ENCODE peak calls at places on chromosomes 16 and 17, in eight cellular contexts. H is tibial nerve; Q is lower lobe of right lung; N is H7; A is adrenal gland; M is OCI-LY7; E is hepatocyte; C is CD8-positive, alpha-beta memory T cell. K is an unnamed sample.

GRCh38 chr17:13513039-13513405 is 88.7 kb downstream of the HS3ST3A1 start:
- DNase-seq in E (no peak), Q (no peak), A (no peak), N (peak), M (no peak), C (no peak), H (no peak), K (no peak)

GRCh38 chr17:8746501-8747236 is 2.0 kb upstream of the CCDC42 start:
- DNase-seq in M (no peak), Q (no peak), H (no peak), N (peak), A (no peak), E (no peak), C (no peak), K (no peak)

GRCh38 chr16:11234884-11235702 is 20.9 kb downstream of the SOCS1 start:
- DNase-seq in N (no peak), H (no peak), Q (peak), M (no peak), C (no peak), A (no peak), E (no peak), K (no peak)

GRCh38 chr16:78659668-78660217 is 560.3 kb downstream of the WWOX start:
- DNase-seq in A (no peak), M (no peak), H (no peak), E (no peak), N (no peak), C (no peak), Q (no peak), K (no peak)

GRCh38 chr17:60425626-60426025 is 3.3 kb downstream of the CHCT1 start:
- DNase-seq in Q (no peak), M (no peak), H (no peak), C (no peak), N (no peak), E (no peak), A (no peak), K (no peak)

GRCh38 chr16:49587051-49587450 is 213.4 kb downstream of the C16orf78 start:
- DNase-seq in A (no peak), H (no peak), N (no peak), Q (no peak), E (no peak), M (no peak), C (no peak), K (no peak)

GRCh38 chr16:84548971-84549844 is 44.7 kb upstream of the MEAK7 start:
- DNase-seq in N (no peak), C (peak), H (no peak), A (peak), Q (peak), M (no peak), E (no peak), K (no peak)

GRCh38 chr17:61908292-61909037 is 19.3 kb downstream of the INTS2 start:
- DNase-seq in A (no peak), C (no peak), Q (no peak), E (no peak), M (no peak), H (no peak), N (no peak), K (no peak)

GRCh38 chr16:57725077-57725953 is 10.3 kb upstream of the KATNB1 start:
- DNase-seq in M (no peak), E (no peak), C (no peak), A (no peak), Q (no peak), N (no peak), H (no peak), K (no peak)

GRCh38 chr16:3067929-3068288 is 2.5 kb downstream of the IL32 start:
- DNase-seq in C (no peak), M (no peak), E (no peak), N (no peak), Q (no peak), H (no peak), A (no peak), K (no peak)

GRCh38 chr17:12388206-12388605 is 277.5 kb upstream of the MYOCD start:
- DNase-seq in A (no peak), M (no peak), E (peak), C (no peak), H (no peak), N (no peak), Q (no peak), K (no peak)

GRCh38 chr17:335691-336090 is 16.9 kb downstream of the RPH3AL start:
- DNase-seq in A (peak), N (peak), C (no peak), Q (no peak), M (no peak), H (no peak), E (no peak), K (no peak)

GRCh38 chr17:59699786-59700185 is 7.4 kb downstream of the PTRH2 start:
- DNase-seq in H (no peak), N (no peak), C (no peak), M (no peak), Q (no peak), E (no peak), A (no peak), K (no peak)

GRCh38 chr17:1577186-1577585 is 14.6 kb upstream of the PITPNA start:
- DNase-seq in A (peak), N (peak), E (peak), C (no peak), Q (peak), H (peak), M (no peak), K (no peak)

GRCh38 chr16:50884066-50884860 is 142.4 kb downstream of the CYLD start:
- DNase-seq in Q (no peak), M (peak), E (no peak), N (peak), C (no peak), A (no peak), H (no peak), K (no peak)

GRCh38 chr16:21145738-21146137 is 4.9 kb downstream of the DNAH3 start:
- DNase-seq in N (no peak), M (no peak), Q (no peak), A (no peak), H (no peak), C (no peak), E (no peak), K (no peak)

GRCh38 chr17:57110152-57110542 is 25.1 kb downstream of the AKAP1 start:
- DNase-seq in H (peak), M (no peak), E (no peak), N (no peak), A (no peak), C (no peak), Q (no peak), K (peak)

GRCh38 chr16:75820672-75821071 is 94.4 kb upstream of the CPHXL start:
- DNase-seq in N (no peak), M (no peak), C (no peak), Q (no peak), E (peak), H (no peak), A (no peak), K (no peak)

GRCh38 chr17:61574542-61575351 is 16.3 kb downstream of the NACA2 start:
- DNase-seq in E (peak), M (peak), C (no peak), A (no peak), H (no peak), N (peak), Q (no peak), K (peak)

GRCh38 chr17:38403491-38403890 is 24.8 kb upstream of the ARHGAP23 start:
- DNase-seq in Q (no peak), M (no peak), C (no peak), N (peak), E (no peak), H (no peak), A (no peak), K (peak)

GRCh38 chr16:87434146-87434667 is 42.1 kb downstream of the MAP1LC3B start:
- DNase-seq in H (no peak), C (no peak), A (no peak), M (no peak), Q (no peak), E (no peak), N (no peak), K (no peak)

GRCh38 chr16:85317704-85318103 is 205.4 kb upstream of the CIBAR2 start:
- DNase-seq in H (no peak), N (no peak), Q (no peak), M (no peak), A (no peak), E (no peak), C (no peak), K (no peak)

GRCh38 chr17:6523809-6524355 is 32.5 kb downstream of the PITPNM3 start:
- DNase-seq in A (no peak), M (no peak), Q (no peak), C (no peak), N (no peak), H (no peak), E (no peak), K (no peak)

GRCh38 chr17:70144260-70144846 is 25.0 kb upstream of the KCNJ2 start:
- DNase-seq in C (no peak), E (peak), A (no peak), M (peak), Q (no peak), N (peak), H (no peak), K (no peak)

GRCh38 chr16:85616608-85617311 is 3.6 kb downstream of the GSE1 start:
- DNase-seq in N (no peak), A (peak), H (no peak), M (peak), E (no peak), Q (peak), C (no peak), K (no peak)

GRCh38 chr16:53041196-53041977 is 11.3 kb downstream of the CHD9NB start:
- DNase-seq in C (no peak), A (no peak), Q (no peak), E (peak), M (no peak), H (peak), N (no peak), K (no peak)

GRCh38 chr16:89404561-89404960 is 85.8 kb downstream of the ANKRD11 start:
- DNase-seq in A (no peak), H (no peak), C (no peak), M (no peak), E (no peak), N (no peak), Q (no peak), K (no peak)

GRCh38 chr16:87845213-87845612 is 24.1 kb downstream of the SLC7A5 start:
- DNase-seq in E (no peak), H (no peak), C (no peak), N (no peak), A (no peak), Q (no peak), M (no peak), K (no peak)

GRCh38 chr17:56658648-56659047 is 65.1 kb downstream of the NOG start:
- DNase-seq in N (no peak), Q (no peak), C (no peak), M (no peak), H (no peak), A (no peak), E (no peak), K (no peak)

GRCh38 chr17:8740486-8740885 is 4.2 kb downstream of the CCDC42 start:
- DNase-seq in C (peak), E (no peak), H (no peak), A (no peak), M (peak), Q (no peak), N (peak), K (no peak)

GRCh38 chr16:55250641-55251550 is 73.1 kb upstream of the IRX6 start:
- DNase-seq in N (no peak), Q (no peak), M (no peak), H (no peak), E (peak), A (no peak), C (no peak), K (no peak)

GRCh38 chr17:67994827-67995567 is 1.3 kb downstream of the C17orf58 start:
- DNase-seq in N (peak), H (no peak), Q (no peak), E (peak), M (peak), A (peak), C (no peak), K (no peak)

GRCh38 chr17:44066204-44066930 is at the start of gene LSM12:
- DNase-seq in E (peak), H (peak), A (peak), M (peak), C (peak), N (peak), Q (peak), K (no peak)

GRCh38 chr17:44062871-44063270 is 3.6 kb downstream of the LSM12 start:
- DNase-seq in N (no peak), A (no peak), H (no peak), C (no peak), M (no peak), Q (no peak), E (no peak), K (no peak)

GRCh38 chr17:44061446-44061845 is 5.0 kb downstream of the LSM12 start:
- DNase-seq in C (no peak), H (no peak), E (no peak), Q (no peak), A (no peak), N (no peak), M (no peak), K (no peak)

GRCh38 chr17:44065668-44066203 is 735 bp downstream of the LSM12 start:
- DNase-seq in A (no peak), Q (peak), N (no peak), H (no peak), E (no peak), M (peak), C (no peak), K (no peak)

DNA sequence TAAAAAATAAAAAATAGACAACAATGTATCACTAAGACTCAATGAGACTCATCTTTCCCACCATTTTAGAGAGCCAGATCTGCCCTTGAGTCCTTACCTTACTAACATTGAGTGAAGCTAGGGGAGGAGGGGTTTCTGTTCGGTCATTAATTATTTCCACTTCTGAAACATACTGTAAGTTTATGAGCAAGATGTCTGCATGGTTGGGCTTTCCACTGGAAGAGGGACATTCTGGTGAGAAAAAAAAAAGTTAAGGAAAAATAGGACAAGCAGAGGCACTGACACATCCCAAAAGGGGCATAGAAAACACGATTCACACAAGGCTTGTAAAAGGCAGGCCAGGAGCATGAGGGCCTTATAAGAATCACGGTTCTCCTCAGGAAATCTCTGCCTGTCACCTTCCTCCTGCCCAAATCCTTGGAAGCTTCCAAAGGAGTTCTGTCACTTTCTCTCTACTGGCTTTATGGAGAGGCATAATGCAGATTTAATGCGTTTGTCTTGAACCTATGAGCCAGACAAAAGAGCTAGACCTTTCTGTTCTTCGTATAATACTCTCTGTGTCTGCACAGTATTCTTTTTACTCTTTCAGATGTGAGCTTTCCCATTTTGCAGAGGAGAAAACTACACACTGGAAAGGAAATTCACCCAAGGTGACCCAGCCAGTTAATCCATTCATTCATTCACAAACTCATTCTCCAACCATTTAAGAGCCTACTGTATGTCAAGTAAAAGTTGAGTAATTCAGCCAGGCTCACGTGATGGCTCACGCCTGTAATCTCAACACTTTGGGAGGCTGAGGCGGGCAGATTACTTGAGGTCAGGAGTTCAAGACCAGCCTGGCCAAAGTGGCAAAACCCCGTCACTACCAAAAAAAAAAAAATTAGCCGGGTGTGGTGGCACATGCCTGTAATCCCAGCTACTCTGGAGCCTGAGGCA is 2.5 kb downstream of the LSM12 start:
- DNase-seq in Q (no peak), H (no peak), E (no peak), N (no peak), M (no peak), C (no peak), A (no peak), K (no peak)
- H3K4me3 ChIP-seq in Q (no peak), H (no peak), E (no peak), N (no peak), M (peak), C (no peak), A (no peak), K (no peak)

DNA sequence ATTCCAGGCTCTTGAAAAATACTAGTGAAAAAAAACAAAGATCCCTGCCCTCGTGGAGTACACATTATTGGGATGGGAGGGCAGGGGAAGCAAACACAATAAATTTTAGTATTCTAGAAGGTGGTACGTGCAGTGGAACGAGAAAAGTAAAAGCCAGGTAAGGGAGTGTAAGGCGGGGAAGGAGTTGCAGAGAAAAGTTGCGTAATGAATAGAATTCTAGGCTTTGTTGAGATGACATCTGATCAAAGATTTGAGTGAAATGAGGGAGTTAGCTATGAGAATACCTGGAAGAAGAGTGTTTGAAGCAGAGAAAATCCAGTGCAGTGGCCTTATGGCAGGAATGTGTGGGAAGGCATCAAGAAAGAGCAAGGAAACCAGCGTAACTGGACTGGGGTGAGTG is 2.1 kb downstream of the CKLF start:
- DNase-seq in M (no peak), Q (no peak), H (no peak), E (no peak), N (no peak), C (no peak), A (no peak), K (no peak)
- H3K4me3 ChIP-seq in M (peak), Q (peak), H (no peak), E (no peak), N (no peak), C (no peak), A (no peak), K (no peak)

DNA sequence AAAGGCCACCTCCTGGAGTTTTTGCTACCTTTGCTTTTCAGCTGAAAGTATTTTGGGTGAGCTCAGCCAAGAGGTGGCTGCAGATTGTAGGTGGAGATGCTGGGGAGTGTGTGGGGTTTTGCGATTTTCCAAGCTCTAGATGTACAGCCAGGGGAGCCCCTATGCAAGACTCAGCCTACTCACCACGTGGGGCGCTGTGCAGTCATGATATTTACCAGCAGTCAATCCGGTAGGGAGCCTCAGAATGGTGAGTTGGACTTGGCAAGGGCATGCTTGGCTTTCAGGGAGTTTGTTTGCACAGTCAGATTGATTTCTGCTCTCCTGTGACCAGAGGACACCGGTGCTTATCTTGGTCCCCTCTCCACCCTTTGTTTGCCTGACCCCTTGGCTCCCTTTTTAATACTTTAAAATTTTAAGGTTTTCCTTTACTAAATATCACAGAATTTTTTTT is 175.3 kb downstream of the UTP18 start:
- DNase-seq in E (peak), Q (peak), H (peak), M (peak), C (peak), A (peak), N (peak), K (peak)
- H3K4me3 ChIP-seq in E (no peak), Q (no peak), H (no peak), M (no peak), C (no peak), A (no peak), N (no peak), K (no peak)

GRCh38 chr16:14635394-14636145 is 2.8 kb downstream of the BFAR start:
- DNase-seq in M (no peak), H (no peak), Q (no peak), E (peak), N (no peak), A (no peak), C (no peak), K (no peak)
- H3K4me3 ChIP-seq in M (no peak), H (no peak), Q (no peak), E (no peak), N (no peak), A (no peak), C (no peak), K (no peak)

DNA sequence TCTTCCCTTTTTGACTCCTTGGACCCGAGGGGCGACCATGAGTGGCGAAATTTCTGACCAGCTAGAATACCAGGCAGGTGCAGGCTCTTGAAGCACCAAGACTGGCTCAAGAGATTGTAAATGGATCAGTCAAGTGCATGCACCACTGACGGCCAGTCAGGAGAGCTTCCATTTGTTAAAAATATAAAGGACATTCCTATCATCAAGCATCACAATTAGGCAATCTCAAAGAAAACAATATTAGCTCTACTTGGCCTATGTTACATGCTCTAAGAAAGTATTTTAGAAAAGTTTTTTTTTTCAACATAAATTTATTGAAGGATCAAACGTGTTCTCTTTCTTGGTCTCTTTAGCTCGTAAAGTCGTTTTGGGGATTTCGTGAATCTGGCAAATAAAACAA is 1.5 kb upstream of the PRKCA start:
- DNase-seq in A (no peak), E (no peak), C (no peak), H (no peak), M (no peak), Q (no peak), N (no peak), K (no peak)
- H3K4me3 ChIP-seq in A (no peak), E (no peak), C (no peak), H (no peak), M (peak), Q (no peak), N (no peak), K (no peak)

GRCh38 chr16:31142109-31143035 is 6.8 kb upstream of the PRSS8 start:
- DNase-seq in M (peak), C (peak), Q (peak), A (peak), H (peak), N (peak), E (peak), K (peak)

GRCh38 chr16:31138621-31139578 is 3.4 kb upstream of the PRSS8 start:
- DNase-seq in N (peak), H (no peak), M (no peak), A (peak), E (peak), C (no peak), Q (peak), K (no peak)

GRCh38 chr16:31143889-31144148 is 6.0 kb downstream of the PRSS36 start:
- DNase-seq in Q (no peak), E (no peak), C (no peak), N (no peak), A (no peak), M (no peak), H (no peak), K (no peak)

GRCh38 chr16:31143036-31143888 is 6.6 kb downstream of the PRSS36 start:
- DNase-seq in N (peak), H (no peak), M (no peak), Q (no peak), C (no peak), E (no peak), A (no peak), K (no peak)

DNA sequence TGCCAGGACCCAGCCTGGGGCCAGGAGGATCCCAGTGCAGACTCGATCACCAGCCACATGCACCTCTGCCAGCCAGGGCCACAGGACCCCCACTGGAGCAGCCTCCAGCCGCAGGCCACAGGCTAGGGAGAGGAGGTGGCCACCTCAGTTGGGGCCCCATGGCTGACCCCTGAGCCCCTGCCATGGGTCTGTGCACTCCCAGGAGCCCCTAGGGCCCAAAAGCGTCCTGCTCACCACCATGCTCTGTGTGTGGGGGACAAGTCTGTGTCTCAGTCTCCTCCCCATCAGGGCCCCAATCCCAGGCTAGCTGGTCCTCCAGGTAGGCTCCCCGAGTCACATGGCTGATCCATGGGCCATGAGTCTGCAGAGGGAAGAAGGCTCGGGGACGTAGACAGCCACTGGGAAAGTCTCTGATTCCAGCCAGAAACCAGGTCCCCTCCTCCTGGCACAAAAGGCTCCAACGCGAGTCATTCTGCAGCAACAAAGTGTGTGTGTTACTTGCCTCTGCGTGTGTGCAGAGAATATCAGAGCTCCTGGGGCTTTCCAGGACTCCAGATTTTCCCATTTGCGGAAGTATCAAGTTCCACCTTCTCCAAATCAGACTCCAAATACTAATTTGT is 6.1 kb upstream of the PRSS8 start:
- DNase-seq in N (peak), E (peak), C (no peak), A (peak), M (no peak), Q (no peak), H (no peak), K (no peak)
- H3K4me3 ChIP-seq in N (peak), E (no peak), C (peak), A (no peak), M (peak), Q (peak), H (peak), K (peak)